ENCODE peak calls at places on chromosomes 1 and 21, in ten cellular contexts. V, C, P, Z, S, U, X, G, H and I are unnamed samples.

GRCh38 chr1:223741861-223742260 is 29.5 kb downstream of the CAPN2 start:
- DNase-seq in Z (no peak), V (no peak), C (no peak), X (no peak), P (no peak), U (no peak), G (no peak), H (no peak), S (no peak), I (no peak)

GRCh38 chr1:233512538-233512937 is 101.4 kb upstream of the KCNK1 start:
- DNase-seq in H (no peak), C (no peak), U (no peak), P (no peak), Z (no peak), X (no peak), S (no peak), G (no peak), V (no peak), I (no peak)

GRCh38 chr1:201261771-201262547 is 21.3 kb upstream of the PKP1 start:
- DNase-seq in P (no peak), U (peak), X (no peak), G (no peak), C (no peak), V (no peak), S (no peak), Z (no peak), H (no peak), I (no peak)

GRCh38 chr1:82604524-82604923 is 803.8 kb downstream of the ADGRL2 start:
- DNase-seq in Z (no peak), H (no peak), X (no peak), P (no peak), G (no peak), U (no peak), C (no peak), V (no peak), S (no peak), I (no peak)

GRCh38 chr1:184118051-184118450 is 66.5 kb downstream of the TSEN15 start:
- DNase-seq in V (no peak), S (no peak), Z (no peak), X (no peak), G (no peak), P (no peak), C (no peak), U (no peak), H (no peak), I (no peak)

GRCh38 chr21:36024782-36025181 is 35.5 kb downstream of the SETD4 start:
- DNase-seq in H (no peak), S (no peak), V (no peak), P (no peak), X (no peak), C (no peak), G (no peak), U (no peak), Z (no peak), I (no peak)

GRCh38 chr1:231695439-231696255 is 69.1 kb downstream of the DISC1 start:
- DNase-seq in G (no peak), P (no peak), H (no peak), X (no peak), V (no peak), Z (no peak), S (no peak), U (no peak), C (no peak), I (no peak)

GRCh38 chr1:111747282-111747734 is 8.1 kb upstream of the INKA2 start:
- DNase-seq in U (peak), H (peak), X (peak), Z (peak), G (peak), C (peak), V (peak), P (peak), S (peak), I (peak)

GRCh38 chr1:27682351-27682944 is 10.5 kb upstream of the IFI6 start:
- DNase-seq in Z (no peak), P (no peak), V (no peak), C (no peak), U (no peak), H (no peak), X (no peak), G (no peak), S (no peak), I (no peak)

GRCh38 chr1:77538956-77539509 is 143.4 kb downstream of the ZZZ3 start:
- DNase-seq in V (no peak), G (no peak), H (no peak), X (no peak), S (no peak), C (no peak), U (no peak), Z (no peak), P (no peak), I (no peak)

GRCh38 chr1:226708342-226708780 is 30.7 kb downstream of the ITPKB start:
- DNase-seq in U (no peak), X (no peak), P (no peak), S (no peak), H (no peak), G (no peak), Z (peak), V (no peak), C (no peak), I (no peak)

GRCh38 chr1:41513388-41513745 is 28.9 kb upstream of the EDN2 start:
- DNase-seq in Z (peak), H (no peak), U (no peak), P (no peak), G (no peak), X (no peak), S (no peak), C (no peak), V (no peak), I (no peak)

GRCh38 chr1:23132033-23132432 is 36.6 kb downstream of the LUZP1 start:
- DNase-seq in C (no peak), H (no peak), G (no peak), Z (no peak), V (no peak), U (no peak), X (no peak), P (no peak), S (no peak), I (no peak)

GRCh38 chr1:161037661-161038522 is 872 bp downstream of the TSTD1 start:
- DNase-seq in Z (no peak), H (no peak), C (no peak), U (peak), S (no peak), P (no peak), V (no peak), G (no peak), X (no peak), I (no peak)

GRCh38 chr1:165871311-165872067 is 44.1 kb downstream of the UCK2 start:
- DNase-seq in V (peak), H (peak), X (peak), C (peak), S (peak), U (peak), P (no peak), G (peak), Z (peak), I (peak)

GRCh38 chr21:38759286-38759872 is 46.4 kb upstream of the ETS2 start:
- DNase-seq in U (no peak), C (no peak), P (no peak), G (no peak), S (no peak), V (no peak), Z (no peak), X (no peak), H (no peak), I (no peak)

GRCh38 chr1:221174598-221174997 is 295.4 kb downstream of the HLX start:
- DNase-seq in P (peak), G (no peak), U (no peak), H (no peak), Z (no peak), V (peak), X (no peak), S (no peak), C (no peak), I (peak)

GRCh38 chr1:36829066-36829465 is 205.2 kb downstream of the GRIK3 start:
- DNase-seq in H (no peak), Z (no peak), S (no peak), P (no peak), X (no peak), V (no peak), G (no peak), U (no peak), C (no peak), I (no peak)

GRCh38 chr1:84078108-84078823 is 65.8 kb upstream of the PRKACB start:
- DNase-seq in H (no peak), G (peak), V (no peak), C (peak), U (peak), Z (no peak), S (no peak), P (peak), X (no peak), I (peak)

GRCh38 chr1:3170566-3171453 is 101.8 kb downstream of the PRDM16 start:
- DNase-seq in Z (no peak), V (peak), G (no peak), S (peak), P (peak), H (no peak), U (peak), X (no peak), C (no peak), I (peak)

GRCh38 chr1:184801503-184801902 is 46.8 kb upstream of the EDEM3 start:
- DNase-seq in Z (no peak), H (no peak), U (no peak), P (no peak), X (no peak), S (no peak), G (no peak), C (no peak), V (peak), I (no peak)

GRCh38 chr21:41068411-41069304 is 99.3 kb upstream of the BACE2 start:
- DNase-seq in U (peak), Z (peak), V (peak), H (peak), C (peak), G (peak), P (peak), X (peak), S (no peak), I (peak)

GRCh38 chr1:206470692-206471414 is 577 bp downstream of the IKBKE start:
- DNase-seq in X (peak), C (peak), P (peak), V (no peak), S (peak), U (peak), Z (peak), H (no peak), G (peak), I (no peak)

GRCh38 chr21:41612674-41613250 is 104.8 kb upstream of the TMPRSS2 start:
- DNase-seq in C (peak), U (peak), X (no peak), S (no peak), H (peak), Z (no peak), G (peak), P (peak), V (peak), I (peak)

GRCh38 chr1:198203434-198203833 is 46.6 kb downstream of the NEK7 start:
- DNase-seq in P (no peak), S (no peak), Z (no peak), V (no peak), U (no peak), H (no peak), X (no peak), G (no peak), C (no peak), I (no peak)

GRCh38 chr1:208201241-208201640 is 42.9 kb downstream of the PLXNA2 start:
- DNase-seq in C (no peak), X (no peak), V (peak), Z (no peak), S (no peak), G (no peak), P (peak), U (peak), H (no peak), I (no peak)

GRCh38 chr1:7940745-7941436 is at the start of gene TNFRSF9:
- DNase-seq in Z (peak), G (no peak), U (no peak), P (peak), V (no peak), H (peak), C (no peak), S (no peak), X (peak), I (no peak)

GRCh38 chr1:43054961-43055360 is 96.3 kb upstream of the SLC2A1 start:
- DNase-seq in V (no peak), U (no peak), P (no peak), G (no peak), H (no peak), C (no peak), X (no peak), Z (no peak), S (no peak), I (no peak)

GRCh38 chr1:176512966-176513365 is 50.0 kb downstream of the PAPPA2 start:
- DNase-seq in G (no peak), P (no peak), U (no peak), S (no peak), X (no peak), H (no peak), Z (no peak), V (no peak), C (no peak), I (no peak)

GRCh38 chr1:175808573-175808972 is 65.2 kb upstream of the TNR start:
- DNase-seq in H (no peak), P (no peak), C (no peak), S (no peak), V (no peak), G (no peak), U (no peak), Z (no peak), X (no peak), I (no peak)

GRCh38 chr1:62530516-62531154 is 66.7 kb upstream of the ANGPTL3 start:
- DNase-seq in G (peak), Z (no peak), P (no peak), X (no peak), U (peak), C (no peak), H (no peak), S (no peak), V (peak), I (peak)